ENCODE peak calls at places on chromosomes 2 and 18, in four cellular contexts. A is IMR-90, J is endodermal cell, R is heart left ventricle. W is an unnamed sample. For H3K9me3, the result is how much of the 10 kb centered on the place peaks cover.

GRCh38 chr2:119487434-119488244 is 36.6 kb downstream of the SCTR start:
- DNase-seq in R (no peak), A (no peak), J (peak), W (no peak)

GRCh38 chr2:25109822-25110221 is 58.6 kb downstream of the POMC start:
- DNase-seq in R (no peak), J (no peak), A (no peak), W (no peak)

GRCh38 chr2:103739216-103739615 is 977.4 kb downstream of the TMEM182 start:
- DNase-seq in R (no peak), J (no peak), A (no peak), W (no peak)

GRCh38 chr18:59954746-59955145 is 55.0 kb downstream of the PMAIP1 start:
- DNase-seq in J (no peak), R (no peak), A (peak), W (no peak)

GRCh38 chr18:74124642-74125041 is 23.0 kb downstream of the FBXO15 start:
- DNase-seq in R (no peak), J (no peak), A (no peak), W (no peak)

GRCh38 chr2:175039031-175039430 is 33.9 kb upstream of the CHN1 start:
- DNase-seq in J (no peak), A (no peak), R (no peak), W (no peak)

GRCh38 chr2:240139666-240140393 is 628 bp downstream of the OTOS start:
- DNase-seq in A (no peak), R (peak), J (peak), W (peak)

GRCh38 chr18:45876131-45876530 is 50.7 kb downstream of the SIGLEC15 start:
- DNase-seq in R (no peak), J (no peak), A (peak), W (peak)

DNA sequence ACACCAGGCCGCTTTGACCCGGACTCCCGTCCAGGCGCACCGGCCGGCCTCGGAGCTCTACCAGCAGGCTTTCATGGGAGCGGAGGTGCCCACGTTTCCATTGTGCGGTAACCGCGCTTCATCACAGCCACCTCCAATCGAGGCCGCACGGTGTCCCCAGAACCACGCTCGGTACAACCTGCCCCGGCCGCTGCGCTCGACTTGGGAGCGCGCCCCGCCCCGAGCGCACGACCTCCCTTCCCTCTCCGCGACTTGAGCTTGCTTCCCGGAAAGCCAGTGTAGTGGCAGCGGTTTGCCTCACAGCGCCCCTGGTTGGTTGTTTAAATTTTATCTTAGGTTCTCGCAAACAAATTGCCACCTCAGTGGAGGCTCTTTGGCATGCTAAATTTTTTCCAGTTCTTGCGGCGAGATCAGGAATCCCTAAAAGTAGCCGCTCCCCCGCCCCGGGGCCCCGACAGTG is 329 bp upstream of the CYP1B1 start:
- DNase-seq in R (peak), J (peak), A (peak), W (peak)
- H3K9me3 ChIP-seq in R (under half), J (under half), A (under half), W (under half)

GRCh38 chr2:123098618-123099017 is 926.5 kb upstream of the CNTNAP5 start:
- DNase-seq in J (no peak), R (no peak), A (no peak), W (no peak)
- H3K9me3 ChIP-seq in J (under half), R (under half), A (under half), W (under half)

DNA sequence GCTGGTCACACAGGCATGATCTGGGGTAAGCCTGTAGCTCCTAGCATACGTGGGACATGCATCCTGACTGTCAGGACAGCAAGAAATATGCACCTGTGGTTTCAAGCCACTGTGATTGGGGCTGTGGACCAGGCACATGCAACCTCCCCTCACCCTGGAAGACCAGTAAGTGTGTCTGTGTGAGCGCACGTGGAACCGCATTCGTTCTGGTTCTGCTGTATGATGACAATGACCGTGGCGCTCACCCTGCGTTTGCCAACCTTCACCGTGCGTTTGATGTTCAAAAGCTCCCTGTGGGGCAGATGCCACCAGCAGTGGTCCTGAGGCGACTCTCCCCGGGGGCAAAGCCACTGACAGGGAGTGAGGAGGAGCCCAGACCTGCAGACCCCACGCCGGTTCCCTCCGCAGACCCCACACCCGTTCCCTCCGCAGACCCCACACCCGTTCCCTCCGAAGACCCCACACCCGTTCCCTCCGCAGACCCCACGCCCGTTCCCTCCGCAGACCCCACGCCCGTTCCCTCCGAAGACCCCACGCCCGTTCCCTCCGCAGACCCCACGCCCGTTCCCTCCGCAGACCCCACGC is 189.6 kb downstream of the TMEM18 start:
- DNase-seq in R (no peak), J (no peak), A (no peak), W (no peak)
- H3K9me3 ChIP-seq in R (under half), J (under half), A (under half), W (under half)

GRCh38 chr2:45588158-45588829 is 22.8 kb downstream of the SRBD1 start:
- DNase-seq in J (no peak), A (no peak), R (no peak), W (no peak)

GRCh38 chr2:45582522-45582921 is 28.5 kb downstream of the SRBD1 start:
- DNase-seq in R (no peak), A (no peak), J (no peak), W (no peak)

GRCh38 chr2:45586600-45586999 is 24.5 kb downstream of the SRBD1 start:
- DNase-seq in A (no peak), R (no peak), J (no peak), W (no peak)

GRCh38 chr2:45583989-45584388 is 27.1 kb downstream of the SRBD1 start:
- DNase-seq in A (no peak), R (no peak), J (no peak), W (no peak)

GRCh38 chr2:45585267-45585861 is 25.7 kb downstream of the SRBD1 start:
- DNase-seq in A (peak), J (no peak), R (no peak), W (peak)
- H3K9me3 ChIP-seq in A (under half), J (under half), R (under half), W (under half)

GRCh38 chr2:22673501-22673900 is 711.5 kb upstream of the KLHL29 start:
- DNase-seq in J (no peak), R (no peak), A (no peak), W (no peak)
- H3K9me3 ChIP-seq in J (under half), R (under half), A (under half), W (under half)

DNA sequence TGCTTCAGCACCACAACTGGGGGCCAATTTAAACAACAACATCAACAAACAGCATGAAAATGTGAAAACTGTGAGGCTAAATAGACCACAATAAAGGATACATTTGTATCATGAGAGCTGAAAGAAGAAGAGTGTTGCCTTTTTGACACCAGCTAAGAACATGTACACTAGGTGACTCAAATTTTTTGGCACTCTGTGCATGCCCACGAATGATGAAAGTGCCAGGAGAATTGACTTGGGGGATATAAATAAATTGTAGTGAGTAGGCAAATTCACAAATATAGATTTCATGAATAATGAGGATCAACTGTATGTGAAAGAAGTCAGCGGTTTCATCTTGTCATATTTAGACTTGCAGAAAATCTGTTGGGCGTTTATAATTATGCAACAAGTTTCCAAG is 1388.0 kb upstream of the LRRTM1 start:
- DNase-seq in A (no peak), R (no peak), J (no peak), W (no peak)
- H3K9me3 ChIP-seq in A (under half), R (under half), J (under half), W (under half)

GRCh38 chr2:4454907-4455306 is 751.5 kb downstream of the DCDC2C start:
- DNase-seq in A (no peak), R (no peak), J (no peak), W (no peak)
- H3K9me3 ChIP-seq in A (under half), R (under half), J (under half), W (under half)

DNA sequence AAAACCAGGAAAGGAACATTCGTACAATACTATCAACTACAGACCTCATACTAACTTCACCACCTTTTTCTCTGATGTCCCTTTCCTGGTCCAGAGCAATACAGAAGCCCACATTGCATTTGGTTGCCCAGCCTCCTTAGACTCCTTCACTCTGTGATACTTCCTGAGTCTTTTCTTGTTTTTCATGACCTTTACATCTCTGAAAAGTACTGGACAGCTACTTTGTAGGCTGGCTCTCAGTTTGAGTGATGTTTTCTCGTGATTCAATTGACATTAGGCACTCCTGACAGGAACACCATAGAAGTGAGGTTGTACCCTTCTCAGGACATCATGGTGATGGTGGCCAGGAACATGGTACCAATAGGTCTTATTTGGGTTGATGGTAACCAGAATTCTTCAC is 185.9 kb upstream of the SLC39A10 start:
- DNase-seq in A (no peak), J (no peak), R (no peak), W (no peak)
- H3K9me3 ChIP-seq in A (under half), J (under half), R (under half), W (under half)

DNA sequence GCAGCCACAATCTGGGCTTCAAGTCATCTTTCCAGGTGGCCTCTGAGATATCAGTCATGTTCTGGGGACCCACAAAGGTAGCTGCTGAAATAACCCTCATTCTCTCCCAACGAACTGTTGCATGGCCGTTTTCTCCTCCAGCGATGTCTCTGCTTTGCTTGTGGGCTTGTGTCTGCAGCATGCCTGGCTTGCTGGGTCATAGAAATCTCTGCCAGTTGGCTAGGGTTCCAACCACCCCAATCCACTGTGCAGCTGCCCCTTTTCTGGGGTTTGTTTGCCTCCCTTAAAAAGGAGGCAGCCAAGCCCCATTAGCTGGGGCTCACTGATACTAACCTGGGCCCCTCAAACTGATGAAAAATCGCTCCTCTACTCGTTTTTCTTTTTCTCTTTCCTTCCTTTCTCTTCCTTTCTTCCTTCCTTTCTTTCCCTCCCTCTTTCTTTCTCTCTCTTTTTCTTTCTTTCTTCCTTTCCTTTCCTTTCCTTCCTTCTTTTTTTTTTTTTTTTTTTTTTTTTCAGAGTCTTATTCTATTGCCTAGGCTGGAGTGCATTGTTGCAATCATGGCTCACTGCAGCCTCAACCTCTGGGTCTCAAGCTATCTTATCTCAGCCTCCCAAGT is 680.0 kb downstream of the EPHA4 start:
- DNase-seq in J (no peak), R (no peak), A (no peak), W (no peak)
- H3K9me3 ChIP-seq in J (under half), R (under half), A (under half), W (under half)

DNA sequence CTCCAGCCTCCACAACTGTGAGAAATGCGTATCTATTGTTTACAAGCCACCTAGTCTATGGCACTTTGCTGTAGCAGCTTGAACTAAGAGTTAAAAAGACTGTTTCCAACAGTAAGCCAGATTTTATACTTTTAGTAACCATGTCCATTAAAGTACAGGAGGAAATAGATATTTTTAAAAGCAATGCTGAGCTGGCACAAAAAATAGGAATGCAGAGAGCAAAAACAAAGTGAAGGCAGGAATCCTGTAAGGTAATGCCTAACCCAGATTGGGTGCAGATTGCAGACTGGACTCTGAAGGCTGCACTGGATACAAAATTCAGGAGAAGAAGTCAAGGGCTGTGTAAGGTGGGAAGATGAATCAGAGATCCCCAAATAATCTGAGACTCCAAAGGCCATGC is 55.5 kb downstream of the SH3YL1 start:
- DNase-seq in J (no peak), R (no peak), A (no peak), W (no peak)
- H3K9me3 ChIP-seq in J (under half), R (under half), A (under half), W (under half)